ENCODE peak calls at places on chromosomes 5 and 9, in five cellular contexts. O is K562, W is HCT116, R is HepG2, S is SK-N-SH. N is an unnamed sample.
A peak's percentile ranks its signal among the peaks of the same experiment; 100 is the strongest.

GRCh38 chr9:125522328-125522725 is 184.7 kb downstream of the MAPKAP1 start:
- DNase-seq in O (no peak), R (no peak), W (no peak), S (no peak), N (no peak)

GRCh38 chr9:110033869-110034268 is 174.1 kb downstream of the C9orf152 start:
- DNase-seq in W (no peak), S (no peak), O (no peak), R (no peak), N (no peak)

GRCh38 chr9:91047993-91048607 is 246.5 kb downstream of the SYK start:
- DNase-seq in R (no peak), S (no peak), W (no peak), O (no peak), N (no peak)

GRCh38 chr9:71929791-71930440 is 18.5 kb downstream of the C9orf85 start:
- DNase-seq in S (no peak), O (no peak), W (no peak), R (no peak), N (no peak)

GRCh38 chr5:3114467-3114866 is 363.0 kb upstream of the IRX2 start:
- DNase-seq in O (peak; percentile 7), R (no peak), W (no peak), S (no peak), N (no peak)

GRCh38 chr5:96823900-96824351 is 16.2 kb upstream of the ERAP1 start:
- DNase-seq in W (no peak), S (peak; percentile 51), R (peak; percentile 25), O (no peak), N (no peak)

GRCh38 chr5:6302099-6302498 is 76.2 kb downstream of the MED10 start:
- DNase-seq in O (no peak), W (no peak), R (no peak), S (no peak), N (no peak)

GRCh38 chr5:111512406-111513174 is at the start of gene STARD4:
- DNase-seq in R (peak; percentile 92), S (peak; percentile 96), O (peak; percentile 97), W (peak; percentile 84), N (peak; percentile 96)

GRCh38 chr5:127936439-127936972 is 147.1 kb upstream of the SLC12A2 start:
- DNase-seq in O (no peak), R (no peak), S (no peak), W (no peak), N (no peak)

GRCh38 chr9:136806067-136806466 is 1.7 kb upstream of the RABL6 start:
- DNase-seq in S (no peak), R (no peak), W (no peak), O (no peak), N (no peak)

GRCh38 chr5:39648539-39649200 is 223.9 kb upstream of the DAB2 start:
- DNase-seq in S (no peak), O (peak; percentile 9), R (no peak), W (peak; percentile 88), N (no peak)

GRCh38 chr5:149405550-149406202 is 26.6 kb upstream of the IL17B start:
- DNase-seq in O (no peak), W (no peak), S (no peak), R (no peak), N (no peak)

GRCh38 chr9:124559871-124560270 is 52.7 kb upstream of the NR5A1 start:
- DNase-seq in W (no peak), O (no peak), R (no peak), S (no peak), N (peak; percentile 59)

GRCh38 chr5:123371575-123372179 is 51.5 kb downstream of the CEP120 start:
- DNase-seq in S (peak; percentile 11), R (peak; percentile 22), W (no peak), O (peak; percentile 41), N (no peak)

GRCh38 chr5:139141841-139142240 is 56.3 kb downstream of the SIL1 start:
- DNase-seq in S (no peak), R (peak; percentile 62), O (peak; percentile 24), W (peak; percentile 1), N (no peak)

GRCh38 chr9:115946530-115946929 is 207.1 kb upstream of the PAPPA start:
- DNase-seq in R (peak; percentile 88), O (no peak), W (no peak), S (no peak), N (peak; percentile 40)

GRCh38 chr9:121744687-121745395 is 93.4 kb downstream of the DAB2IP start:
- DNase-seq in R (peak; percentile 61), S (no peak), W (no peak), O (no peak), N (no peak)

GRCh38 chr5:1487079-1487764 is 36.5 kb downstream of the LPCAT1 start:
- DNase-seq in W (no peak), R (no peak), S (no peak), O (no peak), N (no peak)

GRCh38 chr5:168920019-168920813 is 341.0 kb upstream of the PANK3 start:
- DNase-seq in S (no peak), W (no peak), O (no peak), R (no peak), N (peak; percentile 13)

GRCh38 chr5:17378346-17378984 is 119.6 kb upstream of the TAF11L2 start:
- DNase-seq in O (no peak), W (no peak), R (no peak), S (no peak), N (no peak)

GRCh38 chr9:34589656-34590375 is at the start of gene CNTFR:
- DNase-seq in O (peak; percentile 32), R (no peak), W (no peak), S (peak; percentile 93), N (peak; percentile 70)

GRCh38 chr9:126638571-126639132 is 24.9 kb downstream of the LMX1B start:
- DNase-seq in R (no peak), O (no peak), S (peak; percentile 83), W (no peak), N (no peak)
- TF ChIP-seq JUND in R (no peak), O (no peak), S (no peak), W (no peak), N (no peak)

GRCh38 chr9:33177633-33178032 is 10.5 kb upstream of the B4GALT1 start:
- DNase-seq in W (no peak), O (no peak), S (no peak), R (no peak), N (no peak)
- TF ChIP-seq JUND in W (no peak), O (no peak), S (no peak), R (no peak), N (no peak)

GRCh38 chr5:112640495-112640894 is 97.2 kb upstream of the APC start:
- DNase-seq in S (no peak), O (no peak), R (no peak), W (no peak), N (no peak)
- TF ChIP-seq JUND in S (no peak), O (no peak), R (no peak), W (no peak), N (no peak)

GRCh38 chr5:54659651-54660050 is 142.1 kb downstream of the SNX18 start:
- DNase-seq in O (no peak), R (no peak), W (no peak), S (no peak), N (no peak)
- TF ChIP-seq JUND in O (no peak), R (no peak), W (no peak), S (no peak), N (no peak)

GRCh38 chr9:108852089-108852488 is 3.7 kb downstream of the ACTL7B start:
- DNase-seq in W (no peak), O (no peak), S (no peak), R (peak; percentile 77), N (no peak)
- TF ChIP-seq JUND in W (no peak), O (no peak), S (no peak), R (no peak), N (no peak)